ENCODE peak calls at places on chromosomes 12 and 14, in five cellular contexts. H is heart left ventricle, A is AG10803, N is HepG2, I is right lobe of liver. R is an unnamed sample.

GRCh38 chr12:113825705-113826104 is 140.4 kb downstream of the RBM19 start:
- DNase-seq in I (no peak), A (no peak), N (no peak), H (no peak), R (no peak)

GRCh38 chr12:58750484-58750883 is 169.8 kb downstream of the LRIG3 start:
- DNase-seq in N (no peak), I (no peak), A (peak; percentile 98), H (no peak), R (no peak)

GRCh38 chr12:110941391-110941790 is 21.0 kb upstream of the MYL2 start:
- DNase-seq in I (no peak), H (no peak), A (no peak), N (no peak), R (no peak)

GRCh38 chr12:69843653-69844052 is 18.6 kb downstream of the MYRFL start:
- DNase-seq in I (no peak), A (no peak), N (no peak), H (no peak), R (no peak)

GRCh38 chr14:92403981-92404380 is 81.0 kb downstream of the SLC24A4 start:
- DNase-seq in N (no peak), H (no peak), I (no peak), A (no peak), R (no peak)

GRCh38 chr14:32023540-32023939 is 53.6 kb upstream of the ARHGAP5 start:
- DNase-seq in H (no peak), N (no peak), I (no peak), A (no peak), R (no peak)

GRCh38 chr12:49367381-49368239 is at the start of gene SPATS2:
- DNase-seq in A (no peak), I (no peak), H (no peak), N (no peak), R (peak; percentile 94)

GRCh38 chr12:88782357-88782756 is 202.1 kb upstream of the KITLG start:
- DNase-seq in H (no peak), N (no peak), I (no peak), A (peak; percentile 54), R (no peak)

GRCh38 chr12:23827353-23827752 is 122.1 kb downstream of the SOX5 start:
- DNase-seq in A (no peak), H (no peak), I (no peak), N (peak; percentile 42), R (no peak)

GRCh38 chr12:12091977-12092663 is 21.4 kb downstream of the BCL2L14 start:
- DNase-seq in H (no peak), A (no peak), N (peak; percentile 14), I (no peak), R (peak; percentile 52)

GRCh38 chr12:121894633-121895032 is 6.0 kb downstream of the PSMD9 start:
- DNase-seq in H (no peak), N (peak; percentile 78), I (no peak), A (peak; percentile 48), R (no peak)

GRCh38 chr14:93006484-93007128 is 83.7 kb downstream of the CHGA start:
- DNase-seq in H (no peak), N (no peak), I (no peak), A (peak; percentile 23), R (no peak)

GRCh38 chr12:53844989-53845836 is 93.4 kb upstream of the HOXC13 start:
- DNase-seq in H (no peak), I (no peak), A (peak; percentile 54), N (no peak), R (no peak)

GRCh38 chr12:117101953-117102833 is 3.0 kb upstream of the TESC start:
- DNase-seq in H (no peak), I (no peak), A (no peak), N (no peak), R (no peak)

GRCh38 chr14:52844262-52845060 is 53.1 kb upstream of the GNPNAT1 start:
- DNase-seq in N (peak; percentile 74), I (no peak), H (no peak), A (peak; percentile 28), R (no peak)

GRCh38 chr12:38427442-38427841 is 110.9 kb downstream of the ALG10B start:
- DNase-seq in N (no peak), H (no peak), I (no peak), A (no peak), R (no peak)

GRCh38 chr12:49873361-49873934 is 30.3 kb downstream of the FAIM2 start:
- DNase-seq in N (no peak), H (no peak), A (no peak), I (no peak), R (no peak)

GRCh38 chr12:70366581-70367267 is 634 bp downstream of the KCNMB4 start:
- DNase-seq in H (peak; percentile 43), N (peak; percentile 13), I (peak; percentile 47), A (peak; percentile 25), R (peak; percentile 55)

DNA sequence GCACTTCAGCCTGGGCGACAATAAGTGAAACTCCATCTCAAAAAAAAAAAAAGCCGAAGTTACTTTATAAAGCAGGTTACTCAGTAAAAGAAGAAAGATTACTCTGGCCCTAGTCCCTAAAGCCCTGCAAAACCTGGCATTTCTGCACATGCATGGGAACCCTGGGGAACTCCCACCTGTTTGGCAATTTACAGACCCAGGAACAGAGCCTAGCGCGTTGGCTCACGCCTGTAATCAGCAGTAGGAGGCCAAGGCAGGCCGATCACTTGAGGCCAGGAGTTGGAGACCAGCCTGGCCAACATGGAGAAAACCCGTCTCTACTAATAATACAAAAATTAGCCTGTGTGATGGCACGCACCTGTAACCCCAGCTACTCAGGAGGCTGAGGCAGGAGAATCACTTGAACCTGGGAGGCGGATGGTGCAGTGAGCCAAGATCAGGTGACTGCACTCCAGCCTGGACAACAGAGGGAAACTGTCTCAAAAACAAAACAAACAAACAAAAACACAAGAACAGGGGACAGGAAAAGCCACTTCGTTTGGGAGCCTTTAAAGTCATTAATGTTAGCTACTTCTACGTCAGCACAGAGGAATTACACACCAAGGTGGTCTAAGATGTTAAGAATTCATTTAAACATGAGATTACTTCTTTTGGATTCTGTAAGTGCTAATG is 34.1 kb upstream of the SPTSSA start:
- DNase-seq in N (no peak), H (peak; percentile 26), A (peak; percentile 31), I (no peak), R (peak; percentile 57)
- H3K4me3 ChIP-seq in N (no peak overlapping the region), H (no peak overlapping the region), A (no peak overlapping the region), I (no peak overlapping the region), R (no peak overlapping the region)

GRCh38 chr14:74596747-74597456 is 15.1 kb downstream of the LTBP2 start:
- DNase-seq in A (peak; percentile 93), I (no peak), N (no peak), H (peak; percentile 60), R (no peak)

GRCh38 chr14:74592476-74593191 is 19.4 kb downstream of the LTBP2 start:
- DNase-seq in H (peak; percentile 20), N (no peak), I (no peak), A (no peak), R (no peak)

GRCh38 chr14:74593241-74593985 is 18.6 kb downstream of the LTBP2 start:
- DNase-seq in A (peak; percentile 65), I (no peak), N (peak; percentile 28), H (no peak), R (no peak)

GRCh38 chr14:74594021-74594420 is 18.0 kb downstream of the LTBP2 start:
- DNase-seq in A (no peak), H (no peak), I (no peak), N (no peak), R (no peak)

GRCh38 chr14:74595006-74595735 is 16.9 kb downstream of the LTBP2 start:
- DNase-seq in A (peak; percentile 93), H (peak; percentile 88), N (no peak), I (no peak), R (peak; percentile 50)
- H3K4me3 ChIP-seq in A (no peak overlapping the region), H (no peak overlapping the region), N (no peak overlapping the region), I (no peak overlapping the region), R (no peak overlapping the region)

GRCh38 chr14:81398196-81398891 is 1.8 kb downstream of the STON2 start:
- DNase-seq in A (no peak), N (no peak), I (no peak), H (no peak), R (no peak)
- H3K4me3 ChIP-seq in A (no peak overlapping the region), N (no peak overlapping the region), I (no peak overlapping the region), H (no peak overlapping the region), R (no peak overlapping the region)

GRCh38 chr12:120263725-120264040 is 1.8 kb downstream of the PXN start:
- DNase-seq in N (no peak), I (no peak), H (no peak), A (no peak), R (no peak)
- H3K4me3 ChIP-seq in N (no peak overlapping the region), I (no peak overlapping the region), H (peak overlapping the region; percentile 98), A (peak overlapping the region; percentile 83), R (no peak overlapping the region)

DNA sequence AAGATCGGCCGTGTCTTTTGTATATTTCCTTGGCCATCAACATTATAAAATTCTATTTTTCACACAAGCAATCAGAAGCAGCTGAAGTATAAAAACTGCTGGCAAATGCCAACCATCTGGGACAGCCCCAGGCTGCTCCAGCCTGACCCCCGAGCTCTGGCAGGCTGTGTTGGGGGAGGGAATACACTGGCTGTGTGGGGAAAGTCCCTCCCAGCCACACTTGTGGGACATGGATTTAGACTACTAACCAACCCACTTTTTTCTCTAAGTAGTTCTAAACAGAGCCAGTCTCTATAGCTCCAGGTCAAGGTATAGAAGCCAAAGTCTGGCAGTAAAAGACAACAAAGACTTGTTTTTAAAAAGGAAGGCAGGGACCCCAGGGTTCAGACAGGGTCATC is 13.6 kb downstream of the POMT2 start:
- DNase-seq in I (no peak), H (no peak), N (peak; percentile 58), A (no peak), R (peak; percentile 29)
- H3K4me3 ChIP-seq in I (no peak overlapping the region), H (no peak overlapping the region), N (no peak overlapping the region), A (no peak overlapping the region), R (no peak overlapping the region)

DNA sequence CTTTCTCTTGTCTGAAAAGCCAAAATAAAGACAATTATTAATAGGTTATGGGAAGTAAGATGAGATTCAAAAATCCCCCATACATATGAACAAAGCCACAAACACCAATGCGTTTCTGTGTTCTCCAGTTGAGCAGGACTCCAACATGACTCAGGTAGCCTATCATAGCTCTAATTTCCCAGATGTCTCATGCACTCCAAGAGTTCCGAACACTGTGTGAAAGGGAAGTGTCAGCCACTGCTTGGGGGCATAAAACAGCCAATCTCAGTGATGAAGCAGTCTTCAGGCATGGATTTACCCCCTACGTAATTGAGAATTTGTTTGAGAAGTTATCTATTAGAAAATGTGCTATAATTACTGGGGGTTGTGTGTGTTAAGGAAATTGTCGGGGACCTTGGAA is 153.8 kb upstream of the AVPR1A start:
- DNase-seq in I (no peak), A (no peak), H (no peak), N (no peak), R (no peak)
- H3K4me3 ChIP-seq in I (no peak overlapping the region), A (no peak overlapping the region), H (no peak overlapping the region), N (no peak overlapping the region), R (no peak overlapping the region)

GRCh38 chr12:8146416-8146771 is 10.4 kb upstream of the ZNF705A start:
- DNase-seq in N (no peak), I (no peak), A (no peak), H (no peak), R (no peak)

DNA sequence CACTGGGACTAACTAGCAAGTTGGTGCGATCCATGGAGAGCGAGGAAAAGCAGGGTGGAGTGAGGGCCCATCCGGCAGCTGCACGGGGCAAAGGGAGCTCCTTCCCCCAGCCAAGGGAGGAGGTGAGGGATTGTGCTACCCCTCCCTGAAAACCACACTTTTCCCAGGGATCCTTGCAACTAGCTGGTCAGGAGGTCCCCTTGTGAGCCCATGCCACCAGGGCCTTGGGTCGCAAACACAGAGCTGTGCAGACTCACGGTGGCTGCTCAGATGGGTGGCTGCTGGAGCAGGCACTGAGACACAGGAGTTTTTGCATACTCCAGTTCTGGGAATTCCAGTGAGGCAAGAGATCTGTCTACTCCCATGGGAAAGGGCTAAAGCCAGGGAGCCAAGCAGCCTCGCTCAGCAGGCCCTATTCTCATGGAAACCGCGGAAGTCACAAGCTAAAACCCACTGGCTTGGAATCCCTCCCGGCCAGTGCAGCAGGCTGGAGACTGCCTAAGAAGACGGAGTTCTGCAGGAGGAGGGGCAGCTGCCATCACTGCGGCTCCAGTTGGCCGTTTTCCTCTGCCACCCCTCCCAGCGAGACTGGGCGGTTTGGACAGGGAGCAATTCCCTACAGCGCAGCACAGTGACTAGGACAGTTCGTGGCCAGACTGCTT is 10.9 kb upstream of the ZNF705A start:
- DNase-seq in A (peak; percentile 98), N (no peak), I (no peak), H (peak; percentile 63), R (peak; percentile 32)
- H3K4me3 ChIP-seq in A (peak overlapping the region; percentile 49), N (no peak overlapping the region), I (no peak overlapping the region), H (peak overlapping the region; percentile 18), R (no peak overlapping the region)

R was measured in mucosa of descending colon.